ENCODE peak calls at places on chromosome 5, in nine cellular contexts. V is NCI-H460; Y is NB4; H is NCI-H524; O is RPMI7951; P is activated T-helper 1 cell treated with anti-CD3 and anti-CD28 coated beads, Interleukin-2, amount 50 U/mL, for 16 hours; U is stimulated activated naive B cell treated with anti-CD40 and anti-IgM and Interleukin-4, amounts not matched to agents 10 μg/mL and 1 μg/mL and 100 μg/mL, for 72 hours; J is Caco-2; E is iPS-NIHi11. Z is an unnamed sample.

GRCh38 chr5:178371362-178372090 is 138.9 kb upstream of the PHYKPL start:
- DNase-seq in E (no peak), O (no peak), H (no peak), P (no peak), Y (no peak), U (no peak), J (no peak), V (no peak), Z (no peak)

GRCh38 chr5:32014345-32014744 is 159.8 kb downstream of the GOLPH3 start:
- DNase-seq in U (no peak), E (no peak), O (no peak), Y (peak), H (no peak), V (no peak), J (no peak), P (no peak), Z (no peak)

GRCh38 chr5:31270396-31270795 is 76.9 kb downstream of the CDH6 start:
- DNase-seq in P (no peak), Y (peak), J (no peak), E (peak), V (peak), O (peak), U (no peak), H (no peak), Z (peak)

GRCh38 chr5:115859378-115859777 is 17.6 kb downstream of the AP3S1 start:
- DNase-seq in U (no peak), P (no peak), Y (no peak), O (no peak), E (no peak), H (no peak), J (no peak), V (no peak), Z (no peak)

GRCh38 chr5:95449460-95449859 is 58.3 kb downstream of the FAM81B start:
- DNase-seq in J (no peak), P (no peak), H (no peak), U (no peak), V (no peak), Y (peak), O (peak), E (no peak), Z (no peak)

GRCh38 chr5:169417676-169418075 is 116.7 kb upstream of the SLIT3 start:
- DNase-seq in O (no peak), H (no peak), E (no peak), V (no peak), Y (no peak), U (no peak), J (no peak), P (no peak), Z (no peak)

GRCh38 chr5:178227929-178228328 is 4.7 kb downstream of the PHYKPL start:
- DNase-seq in E (no peak), H (no peak), O (no peak), P (no peak), Y (no peak), J (no peak), V (no peak), U (no peak), Z (no peak)

GRCh38 chr5:138903113-138903789 is 28.1 kb upstream of the LRRTM2 start:
- DNase-seq in H (no peak), J (no peak), Y (no peak), V (no peak), O (no peak), E (no peak), P (no peak), U (no peak), Z (no peak)

GRCh38 chr5:91345466-91345865 is 37.7 kb downstream of the ARRDC3 start:
- DNase-seq in Y (no peak), U (no peak), O (no peak), V (no peak), J (no peak), H (no peak), P (no peak), E (no peak), Z (no peak)

GRCh38 chr5:39100851-39101396 is 26.7 kb upstream of the RICTOR start:
- DNase-seq in O (peak), P (no peak), Y (peak), V (peak), J (no peak), U (no peak), E (no peak), H (no peak), Z (no peak)

GRCh38 chr5:40385544-40385943 is 294.2 kb upstream of the PTGER4 start:
- DNase-seq in U (no peak), E (peak), P (no peak), V (no peak), H (no peak), J (no peak), Y (peak), O (peak), Z (no peak)

GRCh38 chr5:57950616-57951228 is 468.1 kb upstream of the ACTBL2 start:
- DNase-seq in U (no peak), E (no peak), P (no peak), O (no peak), J (no peak), Y (no peak), H (no peak), V (no peak), Z (no peak)

GRCh38 chr5:134130239-134130945 is 15.9 kb downstream of the TCF7 start:
- DNase-seq in E (no peak), P (no peak), H (no peak), V (no peak), U (no peak), J (no peak), Y (no peak), O (no peak), Z (no peak)

Z was measured in NCI-H2081 treated with DMSO at 0.1 percent for 48 hours.